ENCODE peak calls at places on chromosomes 7 and 10, in seven cellular contexts. One of them, this sample, is unnamed.
A peak's percentile ranks its signal among the peaks of the same experiment; 100 is the strongest.

GRCh38 chr10:61750943-61751471 is 88.3 kb downstream of the CABCOCO1 start:
- DNase-seq in aorta: peak; percentile 78
- DNase-seq in left ventricle myocardium inferior: peak; percentile 27
- DNase-seq in trophoblast cell: peak; percentile 81
- DNase-seq in uterus: peak; percentile 35
- DNase-seq in transverse colon: peak; percentile 88
- DNase-seq in body of pancreas: peak; percentile 80
- DNase-seq in this sample: peak; percentile 69

GRCh38 chr7:66454600-66455225 is 174.0 kb upstream of the KCTD7 start:
- DNase-seq in left ventricle myocardium inferior: no peak
- DNase-seq in trophoblast cell: no peak
- DNase-seq in body of pancreas: no peak
- DNase-seq in transverse colon: no peak
- DNase-seq in uterus: no peak
- DNase-seq in aorta: no peak
- DNase-seq in this sample: no peak

GRCh38 chr10:7417103-7417623 is 6.3 kb upstream of the SFMBT2 start:
- DNase-seq in transverse colon: no peak
- DNase-seq in left ventricle myocardium inferior: no peak
- DNase-seq in trophoblast cell: peak; percentile 40
- DNase-seq in body of pancreas: no peak
- DNase-seq in aorta: no peak
- DNase-seq in uterus: no peak
- DNase-seq in this sample: no peak

GRCh38 chr7:135353832-135354231 is 120.2 kb downstream of the STRA8 start:
- DNase-seq in trophoblast cell: peak; percentile 53
- DNase-seq in body of pancreas: no peak
- DNase-seq in aorta: no peak
- DNase-seq in uterus: no peak
- DNase-seq in transverse colon: no peak
- DNase-seq in left ventricle myocardium inferior: no peak
- DNase-seq in this sample: no peak

GRCh38 chr7:77786741-77787140 is 11.5 kb downstream of the TMEM60 start:
- DNase-seq in left ventricle myocardium inferior: no peak
- DNase-seq in transverse colon: no peak
- DNase-seq in aorta: no peak
- DNase-seq in uterus: no peak
- DNase-seq in body of pancreas: no peak
- DNase-seq in trophoblast cell: no peak
- DNase-seq in this sample: no peak

GRCh38 chr10:132366499-132366898 is 30.5 kb upstream of the PWWP2B start:
- DNase-seq in transverse colon: no peak
- DNase-seq in uterus: no peak
- DNase-seq in aorta: peak; percentile 38
- DNase-seq in left ventricle myocardium inferior: no peak
- DNase-seq in body of pancreas: no peak
- DNase-seq in trophoblast cell: no peak
- DNase-seq in this sample: no peak

GRCh38 chr10:4812952-4813351 is 13.1 kb upstream of the AKR1E2 start:
- DNase-seq in uterus: no peak
- DNase-seq in transverse colon: no peak
- DNase-seq in body of pancreas: no peak
- DNase-seq in aorta: no peak
- DNase-seq in left ventricle myocardium inferior: no peak
- DNase-seq in trophoblast cell: peak; percentile 65
- DNase-seq in this sample: no peak

GRCh38 chr7:159099711-159100231 is 44.9 kb downstream of the VIPR2 start:
- DNase-seq in transverse colon: peak; percentile 3
- DNase-seq in body of pancreas: peak; percentile 10
- DNase-seq in aorta: peak; percentile 55
- DNase-seq in uterus: no peak
- DNase-seq in trophoblast cell: no peak
- DNase-seq in left ventricle myocardium inferior: peak; percentile 14
- DNase-seq in this sample: no peak

GRCh38 chr7:114916261-114916892 is 5.5 kb upstream of the MDFIC start:
- DNase-seq in trophoblast cell: no peak
- DNase-seq in aorta: no peak
- DNase-seq in left ventricle myocardium inferior: no peak
- DNase-seq in transverse colon: no peak
- DNase-seq in body of pancreas: no peak
- DNase-seq in uterus: no peak
- DNase-seq in this sample: no peak

GRCh38 chr10:22607261-22607660 is 107.1 kb downstream of the PIP4K2A start:
- DNase-seq in transverse colon: no peak
- DNase-seq in aorta: no peak
- DNase-seq in body of pancreas: no peak
- DNase-seq in left ventricle myocardium inferior: no peak
- DNase-seq in trophoblast cell: peak; percentile 76
- DNase-seq in uterus: no peak
- DNase-seq in this sample: no peak

GRCh38 chr10:95250856-95251255 is 39.9 kb downstream of the PDLIM1 start:
- DNase-seq in body of pancreas: no peak
- DNase-seq in trophoblast cell: no peak
- DNase-seq in left ventricle myocardium inferior: no peak
- DNase-seq in uterus: no peak
- DNase-seq in transverse colon: no peak
- DNase-seq in aorta: no peak
- DNase-seq in this sample: no peak

GRCh38 chr10:95247881-95248583 is 42.8 kb downstream of the PDLIM1 start:
- DNase-seq in uterus: no peak
- DNase-seq in aorta: no peak
- DNase-seq in transverse colon: no peak
- DNase-seq in left ventricle myocardium inferior: no peak
- DNase-seq in body of pancreas: no peak
- DNase-seq in trophoblast cell: no peak
- DNase-seq in this sample: no peak

GRCh38 chr10:95248989-95249388 is 41.8 kb downstream of the PDLIM1 start:
- DNase-seq in aorta: no peak
- DNase-seq in trophoblast cell: no peak
- DNase-seq in uterus: no peak
- DNase-seq in transverse colon: no peak
- DNase-seq in left ventricle myocardium inferior: peak; percentile 63
- DNase-seq in body of pancreas: no peak
- DNase-seq in this sample: peak; percentile 70

GRCh38 chr10:95247200-95247880 is 43.5 kb downstream of the PDLIM1 start:
- DNase-seq in uterus: no peak
- DNase-seq in trophoblast cell: peak; percentile 58
- DNase-seq in transverse colon: no peak
- DNase-seq in aorta: no peak
- DNase-seq in left ventricle myocardium inferior: no peak
- DNase-seq in body of pancreas: no peak
- DNase-seq in this sample: no peak

DNA sequence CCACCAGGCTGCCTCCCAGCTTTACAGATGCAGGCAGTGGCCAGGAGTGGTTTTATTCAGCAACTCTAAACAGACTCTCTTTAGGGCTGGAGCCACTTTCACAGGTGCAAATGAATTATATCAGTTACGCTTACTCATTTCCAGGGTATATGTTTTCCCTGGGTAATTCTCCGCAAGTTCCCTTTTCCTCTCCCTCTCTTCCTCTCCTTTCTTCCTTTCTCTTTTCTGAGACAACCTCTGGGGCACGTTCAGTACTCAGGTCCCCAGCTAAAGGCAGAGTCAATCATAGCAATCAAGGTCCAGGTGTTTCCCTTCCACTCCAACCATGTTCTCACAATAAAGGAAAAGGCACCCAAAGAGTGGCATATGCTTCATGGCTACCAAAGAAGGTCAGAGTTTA is 41.3 kb downstream of the PDLIM1 start:
- DNase-seq in left ventricle myocardium inferior: no peak
- DNase-seq in trophoblast cell: no peak
- DNase-seq in body of pancreas: no peak
- DNase-seq in aorta: no peak
- DNase-seq in transverse colon: no peak
- DNase-seq in uterus: no peak
- DNase-seq in this sample: no peak
- H3K4me1 ChIP-seq in left ventricle myocardium inferior: peaks cover 84% of the 10 kb centered on the region
- H3K4me1 ChIP-seq in trophoblast cell: peaks cover 13% of the 10 kb centered on the region
- H3K4me1 ChIP-seq in body of pancreas: peaks cover 17% of the 10 kb centered on the region
- H3K4me1 ChIP-seq in aorta: peaks cover 3% of the 10 kb centered on the region
- H3K4me1 ChIP-seq in transverse colon: peaks cover 12% of the 10 kb centered on the region
- H3K4me1 ChIP-seq in uterus: no peaks in the 10 kb centered on the region
- H3K4me1 ChIP-seq in this sample: peaks cover 6% of the 10 kb centered on the region

GRCh38 chr10:69230128-69230527 is 10.0 kb downstream of the HKDC1 start:
- DNase-seq in left ventricle myocardium inferior: no peak
- DNase-seq in transverse colon: no peak
- DNase-seq in uterus: no peak
- DNase-seq in body of pancreas: no peak
- DNase-seq in trophoblast cell: no peak
- DNase-seq in aorta: no peak
- DNase-seq in this sample: no peak
- H3K4me1 ChIP-seq in left ventricle myocardium inferior: peaks cover 6% of the 10 kb centered on the region
- H3K4me1 ChIP-seq in transverse colon: peaks cover 24% of the 10 kb centered on the region
- H3K4me1 ChIP-seq in uterus: peaks cover 4% of the 10 kb centered on the region
- H3K4me1 ChIP-seq in body of pancreas: no peaks in the 10 kb centered on the region
- H3K4me1 ChIP-seq in trophoblast cell: peaks cover 16% of the 10 kb centered on the region
- H3K4me1 ChIP-seq in aorta: no peaks in the 10 kb centered on the region
- H3K4me1 ChIP-seq in this sample: no peaks in the 10 kb centered on the region

GRCh38 chr10:70843776-70844489 is 28.2 kb downstream of the SGPL1 start:
- DNase-seq in aorta: no peak
- DNase-seq in body of pancreas: no peak
- DNase-seq in transverse colon: no peak
- DNase-seq in trophoblast cell: no peak
- DNase-seq in left ventricle myocardium inferior: no peak
- DNase-seq in uterus: no peak
- DNase-seq in this sample: no peak

GRCh38 chr10:70846795-70847194 is 31.0 kb downstream of the SGPL1 start:
- DNase-seq in trophoblast cell: no peak
- DNase-seq in transverse colon: no peak
- DNase-seq in aorta: no peak
- DNase-seq in body of pancreas: no peak
- DNase-seq in left ventricle myocardium inferior: no peak
- DNase-seq in uterus: no peak
- DNase-seq in this sample: no peak

GRCh38 chr10:70845261-70845660 is 29.5 kb downstream of the SGPL1 start:
- DNase-seq in trophoblast cell: no peak
- DNase-seq in aorta: no peak
- DNase-seq in uterus: no peak
- DNase-seq in transverse colon: no peak
- DNase-seq in left ventricle myocardium inferior: no peak
- DNase-seq in body of pancreas: no peak
- DNase-seq in this sample: no peak

GRCh38 chr10:70840836-70841235 is 25.1 kb downstream of the SGPL1 start:
- DNase-seq in aorta: no peak
- DNase-seq in body of pancreas: no peak
- DNase-seq in trophoblast cell: no peak
- DNase-seq in uterus: no peak
- DNase-seq in left ventricle myocardium inferior: no peak
- DNase-seq in transverse colon: no peak
- DNase-seq in this sample: no peak

GRCh38 chr10:70843333-70843732 is 27.6 kb downstream of the SGPL1 start:
- DNase-seq in aorta: no peak
- DNase-seq in trophoblast cell: no peak
- DNase-seq in transverse colon: no peak
- DNase-seq in body of pancreas: no peak
- DNase-seq in left ventricle myocardium inferior: no peak
- DNase-seq in uterus: no peak
- DNase-seq in this sample: no peak
- H3K4me1 ChIP-seq in aorta: no peaks in the 10 kb centered on the region
- H3K4me1 ChIP-seq in trophoblast cell: no peaks in the 10 kb centered on the region
- H3K4me1 ChIP-seq in transverse colon: peaks cover 46% of the 10 kb centered on the region
- H3K4me1 ChIP-seq in body of pancreas: peaks cover 10% of the 10 kb centered on the region
- H3K4me1 ChIP-seq in left ventricle myocardium inferior: peaks cover 24% of the 10 kb centered on the region
- H3K4me1 ChIP-seq in uterus: no peaks in the 10 kb centered on the region
- H3K4me1 ChIP-seq in this sample: peaks cover 9% of the 10 kb centered on the region

GRCh38 chr10:29078919-29079318 is 210.0 kb upstream of the LYZL1 start:
- DNase-seq in aorta: no peak
- DNase-seq in left ventricle myocardium inferior: no peak
- DNase-seq in body of pancreas: no peak
- DNase-seq in trophoblast cell: no peak
- DNase-seq in transverse colon: no peak
- DNase-seq in uterus: no peak
- DNase-seq in this sample: no peak
- H3K4me1 ChIP-seq in aorta: no peaks in the 10 kb centered on the region
- H3K4me1 ChIP-seq in left ventricle myocardium inferior: no peaks in the 10 kb centered on the region
- H3K4me1 ChIP-seq in body of pancreas: no peaks in the 10 kb centered on the region
- H3K4me1 ChIP-seq in trophoblast cell: peaks cover 8% of the 10 kb centered on the region
- H3K4me1 ChIP-seq in transverse colon: no peaks in the 10 kb centered on the region
- H3K4me1 ChIP-seq in uterus: no peaks in the 10 kb centered on the region
- H3K4me1 ChIP-seq in this sample: no peaks in the 10 kb centered on the region

GRCh38 chr10:79112898-79113431 is 44.2 kb downstream of the ZMIZ1 start:
- DNase-seq in trophoblast cell: no peak
- DNase-seq in transverse colon: no peak
- DNase-seq in uterus: peak; percentile 58
- DNase-seq in body of pancreas: peak; percentile 64
- DNase-seq in aorta: peak; percentile 83
- DNase-seq in left ventricle myocardium inferior: peak; percentile 58
- DNase-seq in this sample: peak; percentile 71
- H3K4me1 ChIP-seq in trophoblast cell: no peaks in the 10 kb centered on the region
- H3K4me1 ChIP-seq in transverse colon: peaks cover 43% of the 10 kb centered on the region
- H3K4me1 ChIP-seq in uterus: peaks cover 35% of the 10 kb centered on the region
- H3K4me1 ChIP-seq in body of pancreas: peaks cover 81% of the 10 kb centered on the region
- H3K4me1 ChIP-seq in aorta: no peaks in the 10 kb centered on the region
- H3K4me1 ChIP-seq in left ventricle myocardium inferior: peaks cover 98% of the 10 kb centered on the region
- H3K4me1 ChIP-seq in this sample: peaks cover 14% of the 10 kb centered on the region

DNA sequence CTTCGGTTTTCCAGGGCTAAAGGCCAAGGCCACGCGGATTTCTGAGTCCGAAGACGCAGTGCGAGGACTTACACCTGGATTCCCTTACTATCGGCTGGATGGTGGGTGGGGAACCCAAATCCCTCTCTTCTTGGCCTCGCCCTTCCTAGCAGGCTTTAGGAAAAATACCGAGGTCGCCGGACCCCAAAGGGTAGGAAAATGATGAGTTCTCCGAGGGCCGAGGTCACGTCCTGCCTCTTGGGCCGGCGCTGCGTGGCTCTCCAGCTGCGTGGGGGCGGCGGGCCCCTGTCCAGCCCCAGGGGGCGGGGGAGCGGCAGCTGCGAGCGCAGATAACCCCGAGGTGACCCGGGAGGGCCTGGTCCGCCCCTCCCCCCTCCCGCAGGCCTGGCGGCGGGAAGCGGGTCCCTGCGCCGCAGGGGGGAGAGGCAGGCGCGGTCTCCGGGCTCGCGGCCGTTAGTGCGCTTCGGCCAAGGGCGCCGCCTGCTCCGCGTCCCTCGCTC is 805 bp upstream of the HMX3 start:
- DNase-seq in transverse colon: no peak
- DNase-seq in uterus: no peak
- DNase-seq in left ventricle myocardium inferior: no peak
- DNase-seq in body of pancreas: no peak
- DNase-seq in trophoblast cell: no peak
- DNase-seq in aorta: no peak
- DNase-seq in this sample: no peak
- H3K4me1 ChIP-seq in transverse colon: peaks cover 41% of the 10 kb centered on the region
- H3K4me1 ChIP-seq in uterus: peaks cover 29% of the 10 kb centered on the region
- H3K4me1 ChIP-seq in left ventricle myocardium inferior: peaks cover 67% of the 10 kb centered on the region
- H3K4me1 ChIP-seq in body of pancreas: peaks cover 65% of the 10 kb centered on the region
- H3K4me1 ChIP-seq in trophoblast cell: peaks cover 15% of the 10 kb centered on the region
- H3K4me1 ChIP-seq in aorta: no peaks in the 10 kb centered on the region
- H3K4me1 ChIP-seq in this sample: peaks cover 50% of the 10 kb centered on the region